ENCODE peak calls at places on chromosomes 12 and 14, in eight cellular contexts. N, L, H, F, M, C, D and B are unnamed samples.

GRCh38 chr14:105499256-105500035 is 8.4 kb downstream of the TEDC1 start:
- DNase-seq in N (no peak), L (no peak), H (no peak), F (peak), M (no peak), C (peak), D (no peak), B (no peak)

GRCh38 chr12:97359291-97359690 is 103.3 kb upstream of the RMST start:
- DNase-seq in N (no peak), L (no peak), H (no peak), F (no peak), M (no peak), C (no peak), D (no peak), B (no peak)

GRCh38 chr12:38053655-38054464 is 262.7 kb upstream of the ALG10B start:
- DNase-seq in N (no peak), L (no peak), H (no peak), F (no peak), M (no peak), C (no peak), D (no peak), B (no peak)

GRCh38 chr12:56128669-56129209 is 672 bp downstream of the ESYT1 start:
- DNase-seq in N (no peak), L (no peak), H (no peak), F (no peak), M (no peak), C (peak), D (peak), B (peak)

GRCh38 chr14:66563731-66564130 is 55.8 kb downstream of the GPHN start:
- DNase-seq in N (no peak), L (no peak), H (no peak), F (no peak), M (no peak), C (no peak), D (no peak), B (no peak)

GRCh38 chr14:101898416-101898815 is 66.0 kb upstream of the DYNC1H1 start:
- DNase-seq in N (no peak), L (no peak), H (no peak), F (no peak), M (no peak), C (no peak), D (no peak), B (no peak)

GRCh38 chr12:12719496-12719895 is 2.3 kb downstream of the CDKN1B start:
- DNase-seq in N (no peak), L (no peak), H (no peak), F (no peak), M (no peak), C (no peak), D (peak), B (no peak)

GRCh38 chr12:113945174-113946173 is 20.7 kb downstream of the RBM19 start:
- DNase-seq in N (no peak), L (no peak), H (no peak), F (no peak), M (no peak), C (no peak), D (no peak), B (no peak)

GRCh38 chr12:4119157-4119761 is 154.3 kb upstream of the CCND2 start:
- DNase-seq in N (no peak), L (no peak), H (peak), F (no peak), M (peak), C (no peak), D (no peak), B (no peak)

GRCh38 chr12:22333186-22333745 is 1.2 kb downstream of the ST8SIA1 start:
- DNase-seq in N (no peak), L (no peak), H (no peak), F (no peak), M (no peak), C (no peak), D (no peak), B (no peak)

GRCh38 chr12:21925296-21925913 is 15.8 kb downstream of the ABCC9 start:
- DNase-seq in N (no peak), L (no peak), H (no peak), F (no peak), M (no peak), C (no peak), D (no peak), B (no peak)

GRCh38 chr14:78417532-78417931 is 247.4 kb downstream of the NRXN3 start:
- DNase-seq in N (no peak), L (no peak), H (no peak), F (no peak), M (no peak), C (no peak), D (no peak), B (no peak)

GRCh38 chr12:7681535-7681934 is 14.0 kb downstream of the GDF3 start:
- DNase-seq in N (no peak), L (no peak), H (no peak), F (no peak), M (no peak), C (no peak), D (no peak), B (no peak)

GRCh38 chr12:4307593-4308333 is 13.2 kb upstream of the TIGAR start:
- DNase-seq in N (peak), L (peak), H (no peak), F (peak), M (no peak), C (peak), D (peak), B (peak)

GRCh38 chr12:65259501-65259900 is 19.0 kb upstream of the MSRB3 start:
- DNase-seq in N (no peak), L (no peak), H (no peak), F (no peak), M (no peak), C (no peak), D (no peak), B (no peak)

GRCh38 chr14:75515631-75515999 is 6.7 kb upstream of the BATF start:
- DNase-seq in N (no peak), L (no peak), H (no peak), F (no peak), M (no peak), C (no peak), D (no peak), B (no peak)

GRCh38 chr14:61470261-61470953 is 149.0 kb downstream of the PRKCH start:
- DNase-seq in N (peak), L (no peak), H (no peak), F (peak), M (no peak), C (peak), D (peak), B (peak)

GRCh38 chr12:27333311-27334009 is 824 bp downstream of the BMAL2 start:
- DNase-seq in N (no peak), L (peak), H (peak), F (peak), M (peak), C (peak), D (peak), B (no peak)

GRCh38 chr12:27981874-27982273 is 9.3 kb upstream of the PTHLH start:
- DNase-seq in N (no peak), L (no peak), H (no peak), F (no peak), M (no peak), C (no peak), D (peak), B (no peak)

GRCh38 chr12:106601031-106601430 is 18.2 kb downstream of the RFX4 start:
- DNase-seq in N (no peak), L (no peak), H (no peak), F (peak), M (no peak), C (peak), D (no peak), B (no peak)

GRCh38 chr12:34142430-34142829 is 120.1 kb downstream of the ALG10 start:
- DNase-seq in N (no peak), L (no peak), H (no peak), F (no peak), M (no peak), C (no peak), D (no peak), B (no peak)

GRCh38 chr12:89372584-89373370 is 20.5 kb upstream of the DUSP6 start:
- DNase-seq in N (no peak), L (no peak), H (no peak), F (no peak), M (no peak), C (no peak), D (peak), B (no peak)

GRCh38 chr14:59427653-59428578 is 37.3 kb downstream of the GPR135 start:
- DNase-seq in N (peak), L (peak), H (no peak), F (no peak), M (no peak), C (no peak), D (no peak), B (no peak)

GRCh38 chr12:76441016-76441415 is 92.8 kb upstream of the BBS10 start:
- DNase-seq in N (no peak), L (no peak), H (no peak), F (no peak), M (no peak), C (no peak), D (no peak), B (no peak)

GRCh38 chr14:92397140-92397815 is 74.3 kb downstream of the SLC24A4 start:
- DNase-seq in N (no peak), L (no peak), H (no peak), F (no peak), M (no peak), C (peak), D (peak), B (peak)

GRCh38 chr14:48703728-48704467 is 882.3 kb downstream of the RPS29 start:
- DNase-seq in N (no peak), L (no peak), H (no peak), F (no peak), M (no peak), C (no peak), D (no peak), B (no peak)

GRCh38 chr12:83758889-83759631 is 1072.4 kb downstream of the TMTC2 start:
- DNase-seq in N (no peak), L (no peak), H (no peak), F (no peak), M (no peak), C (no peak), D (no peak), B (no peak)

GRCh38 chr12:34287437-34287836 is 265.1 kb downstream of the ALG10 start:
- DNase-seq in N (no peak), L (no peak), H (no peak), F (peak), M (no peak), C (no peak), D (no peak), B (no peak)

GRCh38 chr12:57592551-57593165 is 1.7 kb downstream of the PIP4K2C start:
- DNase-seq in N (no peak), L (no peak), H (no peak), F (no peak), M (no peak), C (no peak), D (peak), B (no peak)

GRCh38 chr12:6982532-6982931 is 11.8 kb downstream of the EMG1 start:
- DNase-seq in N (no peak), L (no peak), H (no peak), F (no peak), M (no peak), C (no peak), D (no peak), B (no peak)

GRCh38 chr12:78279567-78279966 is 448.9 kb downstream of the NAV3 start:
- DNase-seq in N (no peak), L (no peak), H (no peak), F (no peak), M (no peak), C (no peak), D (no peak), B (no peak)

GRCh38 chr12:77625441-77625840 is 205.3 kb upstream of the NAV3 start:
- DNase-seq in N (peak), L (no peak), H (no peak), F (no peak), M (no peak), C (no peak), D (peak), B (peak)

GRCh38 chr12:1835178-1836131 is 15.1 kb downstream of the LRTM2 start:
- DNase-seq in N (no peak), L (no peak), H (no peak), F (no peak), M (no peak), C (no peak), D (no peak), B (no peak)

GRCh38 chr12:128449146-128449894 is 182.3 kb downstream of the TMEM132C start:
- DNase-seq in N (no peak), L (peak), H (no peak), F (no peak), M (no peak), C (no peak), D (peak), B (no peak)